ENCODE peak calls at places on chromosomes 4 and X, in four cellular contexts. One of them, this sample, is unnamed.

GRCh38 chrX:153366119-153366518 is 32.2 kb downstream of the ZNF275 start:
- DNase-seq in H1: no peak
- DNase-seq in GM12878: no peak
- DNase-seq in HepG2: no peak
- DNase-seq in this sample: no peak

GRCh38 chr4:70627620-70628019 is 924 bp upstream of the ENAM start:
- DNase-seq in HepG2: no peak
- DNase-seq in GM12878: no peak
- DNase-seq in H1: no peak
- DNase-seq in this sample: no peak

GRCh38 chr4:118826723-118827444 is 9.0 kb downstream of the SEC24D start:
- DNase-seq in GM12878: no peak
- DNase-seq in H1: no peak
- DNase-seq in HepG2: peak
- DNase-seq in this sample: no peak

GRCh38 chr4:175369087-175369486 is 443.0 kb downstream of the GPM6A start:
- DNase-seq in HepG2: no peak
- DNase-seq in H1: no peak
- DNase-seq in GM12878: no peak
- DNase-seq in this sample: no peak

GRCh38 chr4:42953316-42953715 is 60.8 kb downstream of the GRXCR1 start:
- DNase-seq in GM12878: no peak
- DNase-seq in HepG2: no peak
- DNase-seq in H1: no peak
- DNase-seq in this sample: no peak

GRCh38 chr4:186190456-186191265 is 706 bp upstream of the CYP4V2 start:
- DNase-seq in HepG2: no peak
- DNase-seq in H1: no peak
- DNase-seq in GM12878: no peak
- DNase-seq in this sample: peak

GRCh38 chr4:173399016-173399415 is at the start of gene SCRG1:
- DNase-seq in H1: no peak
- DNase-seq in HepG2: no peak
- DNase-seq in GM12878: no peak
- DNase-seq in this sample: no peak

GRCh38 chr4:105107105-105107856 is 39.4 kb upstream of the TET2 start:
- DNase-seq in H1: no peak
- DNase-seq in HepG2: no peak
- DNase-seq in GM12878: no peak
- DNase-seq in this sample: no peak

GRCh38 chr4:151287409-151287808 is 10.4 kb downstream of the PRSS48 start:
- DNase-seq in H1: no peak
- DNase-seq in HepG2: no peak
- DNase-seq in GM12878: no peak
- DNase-seq in this sample: no peak

GRCh38 chrX:153565996-153566580 is 32.9 kb downstream of the CCNQ start:
- DNase-seq in H1: no peak
- DNase-seq in HepG2: no peak
- DNase-seq in GM12878: no peak
- DNase-seq in this sample: peak

GRCh38 chr4:64747919-64748715 is 338.9 kb upstream of the TECRL start:
- DNase-seq in GM12878: no peak
- DNase-seq in H1: no peak
- DNase-seq in HepG2: no peak
- DNase-seq in this sample: no peak

GRCh38 chr4:148964456-148964855 is 522.2 kb upstream of the NR3C2 start:
- DNase-seq in GM12878: no peak
- DNase-seq in H1: no peak
- DNase-seq in HepG2: no peak
- DNase-seq in this sample: no peak

GRCh38 chr4:25585901-25586523 is 69.6 kb upstream of the SLC34A2 start:
- DNase-seq in GM12878: no peak
- DNase-seq in HepG2: no peak
- DNase-seq in H1: no peak
- DNase-seq in this sample: no peak

GRCh38 chr4:102268355-102268754 is 76.9 kb downstream of the SLC39A8 start:
- DNase-seq in HepG2: no peak
- DNase-seq in GM12878: no peak
- DNase-seq in H1: no peak
- DNase-seq in this sample: no peak

GRCh38 chrX:375181-376036 is 11.3 kb downstream of the PPP2R3B start:
- DNase-seq in HepG2: no peak
- DNase-seq in H1: no peak
- DNase-seq in GM12878: no peak
- DNase-seq in this sample: no peak

GRCh38 chr4:145557720-145558119 is 61.5 kb upstream of the MMAA start:
- DNase-seq in GM12878: peak
- DNase-seq in HepG2: peak
- DNase-seq in H1: peak
- DNase-seq in this sample: peak

GRCh38 chrX:66045894-66046293 is 6.0 kb upstream of the VSIG4 start:
- DNase-seq in GM12878: no peak
- DNase-seq in H1: no peak
- DNase-seq in HepG2: no peak
- DNase-seq in this sample: no peak

GRCh38 chr4:145501051-145501660 is 19.5 kb downstream of the SMAD1 start:
- DNase-seq in H1: no peak
- DNase-seq in GM12878: no peak
- DNase-seq in HepG2: no peak
- DNase-seq in this sample: no peak

GRCh38 chr4:89539797-89540711 is 232.5 kb upstream of the GPRIN3 start:
- DNase-seq in HepG2: no peak
- DNase-seq in GM12878: no peak
- DNase-seq in H1: no peak
- DNase-seq in this sample: no peak

GRCh38 chrX:101417981-101418841 is 10.2 kb downstream of the HNRNPH2 start:
- DNase-seq in HepG2: no peak
- DNase-seq in H1: no peak
- DNase-seq in GM12878: no peak
- DNase-seq in this sample: peak

GRCh38 chrX:320126-320783 is 1.7 kb upstream of the GTPBP6 start:
- DNase-seq in GM12878: no peak
- DNase-seq in H1: no peak
- DNase-seq in HepG2: no peak
- DNase-seq in this sample: no peak

GRCh38 chrX:15404712-15405111 is 20.5 kb upstream of the VEGFD start:
- DNase-seq in H1: no peak
- DNase-seq in GM12878: no peak
- DNase-seq in HepG2: no peak
- DNase-seq in this sample: no peak

GRCh38 chrX:48854898-48855297 is 19.5 kb upstream of the PCSK1N start:
- DNase-seq in H1: no peak
- DNase-seq in GM12878: no peak
- DNase-seq in HepG2: peak
- DNase-seq in this sample: no peak

GRCh38 chr4:101711590-101712255 is 78.8 kb upstream of the BANK1 start:
- DNase-seq in HepG2: no peak
- DNase-seq in GM12878: no peak
- DNase-seq in H1: no peak
- DNase-seq in this sample: no peak

GRCh38 chrX:13688772-13689518 is at the start of gene RAB9A:
- DNase-seq in GM12878: no peak
- DNase-seq in HepG2: peak
- DNase-seq in H1: peak
- DNase-seq in this sample: peak

GRCh38 chr4:147408189-147408588 is 72.7 kb upstream of the EDNRA start:
- DNase-seq in HepG2: no peak
- DNase-seq in H1: no peak
- DNase-seq in GM12878: no peak
- DNase-seq in this sample: no peak

DNA sequence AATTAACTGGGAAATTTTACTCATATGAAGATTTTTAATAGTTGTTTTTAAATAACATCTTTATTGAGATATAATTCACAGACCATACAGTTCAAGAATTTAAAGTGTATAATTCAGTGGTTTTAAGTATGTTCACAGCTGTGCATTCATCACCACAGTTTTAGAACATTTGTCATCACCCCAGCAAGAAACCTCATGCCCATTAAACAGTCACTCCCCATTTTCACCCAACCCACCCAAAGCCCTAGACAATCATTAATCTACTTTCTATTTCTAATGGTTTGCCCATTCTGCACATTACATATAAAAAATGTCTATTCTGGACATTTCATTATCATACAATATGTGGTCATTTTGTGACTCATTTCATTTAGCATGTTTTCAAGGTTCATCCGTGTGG is 2.8 kb downstream of the UPRT start:
- DNase-seq in GM12878: no peak
- DNase-seq in HepG2: no peak
- DNase-seq in H1: no peak
- DNase-seq in this sample: no peak
- TF ChIP-seq SUZ12 in GM12878: no peak
- TF ChIP-seq SUZ12 in HepG2: no peak
- TF ChIP-seq SUZ12 in H1: no peak
- TF ChIP-seq SUZ12 in this sample: no peak

DNA sequence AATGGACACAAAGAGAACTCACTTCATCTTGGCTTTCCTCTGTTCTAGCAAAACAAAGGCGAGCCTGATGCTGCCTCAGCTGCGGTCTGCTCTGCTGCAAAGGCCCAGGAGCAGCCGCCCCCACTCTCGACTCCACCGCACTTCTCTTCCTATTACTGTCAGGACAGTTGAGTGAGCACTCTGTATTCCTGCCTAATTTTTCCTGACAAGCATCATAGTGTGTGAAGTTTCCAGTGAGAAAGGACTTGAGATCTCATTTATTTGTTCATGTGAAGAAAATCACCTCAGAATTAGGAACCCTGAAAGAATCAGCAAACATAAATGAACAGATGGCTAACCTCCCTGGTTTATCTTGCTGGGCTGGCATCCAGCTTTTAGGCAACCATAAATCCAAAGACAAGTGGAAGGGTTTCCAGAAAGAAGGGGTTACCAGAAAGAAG is 15.6 kb downstream of the SCARB2 start:
- DNase-seq in HepG2: no peak
- DNase-seq in H1: no peak
- DNase-seq in GM12878: no peak
- DNase-seq in this sample: no peak
- TF ChIP-seq SP1 in HepG2: no peak
- TF ChIP-seq SP1 in H1: no peak
- TF ChIP-seq SP1 in GM12878: no peak
- TF ChIP-seq SP1 in this sample: no peak

GRCh38 chr4:122541996-122542395 is 78.9 kb downstream of the IL21 start:
- DNase-seq in GM12878: no peak
- DNase-seq in H1: no peak
- DNase-seq in HepG2: no peak
- DNase-seq in this sample: no peak

GRCh38 chr4:122540827-122541226 is 80.0 kb downstream of the IL21 start:
- DNase-seq in GM12878: no peak
- DNase-seq in H1: no peak
- DNase-seq in HepG2: no peak
- DNase-seq in this sample: no peak

GRCh38 chr4:122537388-122538135 is 81.0 kb upstream of the IL2 start:
- DNase-seq in HepG2: no peak
- DNase-seq in H1: no peak
- DNase-seq in GM12878: no peak
- DNase-seq in this sample: no peak

GRCh38 chr4:122539861-122540465 is 80.9 kb downstream of the IL21 start:
- DNase-seq in GM12878: no peak
- DNase-seq in HepG2: no peak
- DNase-seq in H1: no peak
- DNase-seq in this sample: no peak

GRCh38 chr4:122542411-122543236 is 78.2 kb downstream of the IL21 start:
- DNase-seq in GM12878: peak
- DNase-seq in H1: no peak
- DNase-seq in HepG2: no peak
- DNase-seq in this sample: no peak
- TF ChIP-seq SUZ12 in GM12878: no peak
- TF ChIP-seq SUZ12 in H1: no peak
- TF ChIP-seq SUZ12 in HepG2: no peak
- TF ChIP-seq SUZ12 in this sample: no peak

DNA sequence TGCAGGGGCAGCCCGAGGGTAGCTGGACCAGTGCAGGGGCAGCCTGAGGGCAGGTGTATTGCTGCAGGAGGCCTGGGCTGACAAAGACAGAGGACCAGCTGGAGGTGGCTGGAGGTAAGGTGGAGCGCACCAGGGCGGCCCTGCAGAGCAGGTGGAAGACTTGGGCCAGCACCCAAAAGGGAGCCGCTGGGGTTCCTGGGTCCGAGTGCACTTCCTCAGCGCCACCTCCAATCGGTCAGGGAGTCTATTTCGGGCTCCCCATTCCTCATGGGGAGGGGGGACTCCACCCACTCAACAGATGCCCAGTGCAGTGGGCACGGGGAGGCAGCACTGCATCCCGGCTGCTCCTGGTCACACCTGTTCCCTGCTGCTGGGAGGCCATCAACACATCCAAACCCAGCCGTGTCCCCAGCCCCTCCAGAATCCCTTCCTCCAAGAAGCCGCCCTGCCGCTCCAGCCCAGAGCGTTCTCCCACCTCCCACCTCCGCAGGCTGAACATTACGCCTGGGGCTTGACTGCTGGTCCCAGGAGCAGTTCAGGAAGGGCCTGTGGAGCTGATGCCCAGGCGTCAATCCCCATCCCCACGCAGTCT is 1.5 kb downstream of the LRPAP1 start:
- DNase-seq in HepG2: no peak
- DNase-seq in H1: no peak
- DNase-seq in GM12878: no peak
- DNase-seq in this sample: no peak
- TF ChIP-seq SP1 in HepG2: no peak
- TF ChIP-seq SP1 in H1: no peak
- TF ChIP-seq SP1 in GM12878: no peak
- TF ChIP-seq SP1 in this sample: no peak

GRCh38 chr4:48237996-48238645 is 31.5 kb downstream of the TEC start:
- DNase-seq in HepG2: no peak
- DNase-seq in GM12878: no peak
- DNase-seq in H1: no peak
- DNase-seq in this sample: no peak
- TF ChIP-seq SUZ12 in HepG2: no peak
- TF ChIP-seq SUZ12 in GM12878: no peak
- TF ChIP-seq SUZ12 in H1: no peak
- TF ChIP-seq SUZ12 in this sample: no peak

GRCh38 chrX:12567857-12568256 is 223.4 kb upstream of the PRPS2 start:
- DNase-seq in GM12878: no peak
- DNase-seq in H1: no peak
- DNase-seq in HepG2: no peak
- DNase-seq in this sample: peak
- TF ChIP-seq SP1 in GM12878: no peak
- TF ChIP-seq SP1 in H1: no peak
- TF ChIP-seq SP1 in HepG2: no peak
- TF ChIP-seq SP1 in this sample: no peak

DNA sequence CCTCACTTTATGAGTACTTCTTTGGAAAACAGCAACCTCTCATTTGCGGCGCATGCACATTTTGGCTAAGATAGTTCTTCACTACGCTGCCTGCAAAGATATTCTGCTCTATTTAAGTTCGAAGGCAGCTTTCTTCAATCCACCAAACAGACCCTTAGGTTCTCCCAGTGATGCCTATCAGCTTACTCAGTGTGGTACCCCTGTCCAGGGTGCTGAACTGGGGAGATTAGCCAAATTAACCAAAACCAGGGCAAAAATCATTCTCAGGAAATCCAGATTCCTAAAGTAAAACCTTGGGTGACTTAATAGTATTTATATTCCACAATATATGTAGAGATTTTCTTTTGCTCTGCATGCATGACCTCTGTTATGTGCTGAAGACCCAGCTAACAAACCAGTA is 418.0 kb downstream of the STIM2 start:
- DNase-seq in HepG2: peak
- DNase-seq in GM12878: no peak
- DNase-seq in H1: no peak
- DNase-seq in this sample: peak
- TF ChIP-seq SUZ12 in HepG2: no peak
- TF ChIP-seq SUZ12 in GM12878: no peak
- TF ChIP-seq SUZ12 in H1: no peak
- TF ChIP-seq SUZ12 in this sample: no peak

This sample was measured in HEK293T.